ENCODE peak calls at places on chromosome 10, in four cellular contexts. S is GF-D8, C is lung, D is heart left ventricle. L is an unnamed sample.

GRCh38 chr10:114157912-114158311 is 16.1 kb downstream of the CCDC186 start:
- DNase-seq in S (no peak), C (no peak), D (no peak), L (no peak)

GRCh38 chr10:100697070-100697469 is 48.3 kb upstream of the PAX2 start:
- DNase-seq in S (no peak), C (no peak), D (no peak), L (no peak)

GRCh38 chr10:35140727-35141126 is 14.1 kb downstream of the CREM start:
- DNase-seq in S (no peak), C (no peak), D (no peak), L (no peak)

GRCh38 chr10:12768156-12768731 is 233.3 kb downstream of the CCDC3 start:
- DNase-seq in S (no peak), C (no peak), D (no peak), L (no peak)

GRCh38 chr10:5643356-5643755 is 23.0 kb downstream of the ASB13 start:
- DNase-seq in S (no peak), C (no peak), D (no peak), L (no peak)

GRCh38 chr10:88157981-88158465 is 294.6 kb downstream of the PTEN start:
- DNase-seq in S (no peak), C (no peak), D (no peak), L (no peak)

GRCh38 chr10:103599211-103599610 is 105.7 kb downstream of the NEURL1 start:
- DNase-seq in S (no peak), C (no peak), D (no peak), L (no peak)

GRCh38 chr10:59047180-59047579 is 129.3 kb upstream of the PHYHIPL start:
- DNase-seq in S (no peak), C (no peak), D (no peak), L (no peak)

GRCh38 chr10:66349726-66350125 is 576.1 kb upstream of the LRRTM3 start:
- DNase-seq in S (no peak), C (no peak), D (no peak), L (no peak)

GRCh38 chr10:33227489-33227888 is 107.0 kb downstream of the NRP1 start:
- DNase-seq in S (no peak), C (no peak), D (peak), L (no peak)

GRCh38 chr10:18368681-18369080 is 228.5 kb downstream of the CACNB2 start:
- DNase-seq in S (no peak), C (no peak), D (no peak), L (no peak)

GRCh38 chr10:4710858-4711257 is 115.1 kb upstream of the AKR1E2 start:
- DNase-seq in S (no peak), C (no peak), D (no peak), L (no peak)

GRCh38 chr10:33265621-33266020 is 68.8 kb downstream of the NRP1 start:
- DNase-seq in S (no peak), C (no peak), D (no peak), L (no peak)

GRCh38 chr10:49768731-49769130 is 6.6 kb upstream of the OGDHL start:
- DNase-seq in S (no peak), C (no peak), D (no peak), L (no peak)

GRCh38 chr10:109880886-109881467 is 42.3 kb downstream of the XPNPEP1 start:
- DNase-seq in S (no peak), C (no peak), D (no peak), L (no peak)

GRCh38 chr10:34859170-34859569 is 44.1 kb upstream of the PARD3 start:
- DNase-seq in S (no peak), C (no peak), D (no peak), L (no peak)

GRCh38 chr10:79425074-79425532 is 20.3 kb downstream of the ZCCHC24 start:
- DNase-seq in S (no peak), C (no peak), D (peak), L (no peak)

GRCh38 chr10:70561051-70561450 is 41.5 kb downstream of the PRF1 start:
- DNase-seq in S (peak), C (no peak), D (peak), L (no peak)

GRCh38 chr10:48511855-48512191 is 93.0 kb downstream of the ARHGAP22 start:
- DNase-seq in S (peak), C (no peak), D (no peak), L (no peak)

GRCh38 chr10:106582291-106582690 is 582.2 kb downstream of the SORCS1 start:
- DNase-seq in S (no peak), C (no peak), D (no peak), L (no peak)

GRCh38 chr10:123135415-123136141 is at the start of gene HMX3:
- DNase-seq in S (peak), C (no peak), D (no peak), L (peak)

GRCh38 chr10:56449770-56450169 is 88.7 kb upstream of the ZWINT start:
- DNase-seq in S (no peak), C (no peak), D (no peak), L (no peak)

GRCh38 chr10:47249881-47250280 is 50.1 kb upstream of the GDF10 start:
- DNase-seq in S (no peak), C (no peak), D (no peak), L (no peak)

GRCh38 chr10:75312440-75312839 is 76.7 kb upstream of the COMTD1 start:
- DNase-seq in S (no peak), C (no peak), D (no peak), L (no peak)

GRCh38 chr10:8279598-8279997 is 225.1 kb downstream of the GATA3 start:
- DNase-seq in S (no peak), C (no peak), D (no peak), L (no peak)

GRCh38 chr10:69222157-69223027 is 2.3 kb downstream of the HKDC1 start:
- DNase-seq in S (peak), C (no peak), D (no peak), L (peak)